ENCODE peak calls at places on chromosome 6, in six cellular contexts. P is GM23248, U is HCT116, L is PC-3, V is MM.1S, X is SK-N-SH. C is an unnamed sample.

GRCh38 chr6:122609881-122610689 is at the start of gene PKIB:
- DNase-seq in U (peak; percentile 75), L (peak; percentile 82), V (peak; percentile 86), X (peak; percentile 84), P (peak; percentile 86), C (no peak)

GRCh38 chr6:137233561-137234504 is 14.6 kb upstream of the IFNGR1 start:
- DNase-seq in L (peak; percentile 71), X (no peak), V (no peak), U (no peak), P (peak; percentile 91), C (no peak)

GRCh38 chr6:84150680-84151079 is 76.8 kb downstream of the CEP162 start:
- DNase-seq in L (no peak), P (peak; percentile 88), V (no peak), U (no peak), X (no peak), C (no peak)

GRCh38 chr6:39669117-39669690 is 56.0 kb downstream of the KIF6 start:
- DNase-seq in V (no peak), U (no peak), X (no peak), L (no peak), P (peak; percentile 46), C (no peak)

GRCh38 chr6:37493047-37493995 is 6.4 kb downstream of the CCDC167 start:
- DNase-seq in L (no peak), X (no peak), U (no peak), P (no peak), V (no peak), C (no peak)

GRCh38 chr6:10585232-10585887 is 64.2 kb downstream of the GCNT2 start:
- DNase-seq in V (no peak), X (no peak), L (no peak), U (no peak), P (no peak), C (no peak)

GRCh38 chr6:24064106-24064505 is 61.9 kb upstream of the NRSN1 start:
- DNase-seq in U (peak; percentile 15), L (peak; percentile 57), P (peak; percentile 41), X (peak; percentile 21), V (peak; percentile 25), C (peak; percentile 74)

GRCh38 chr6:138805431-138805830 is 9.5 kb downstream of the ECT2L start:
- DNase-seq in L (no peak), P (peak; percentile 76), V (no peak), X (no peak), U (no peak), C (no peak)

GRCh38 chr6:54264581-54265272 is 43.5 kb upstream of the TINAG start:
- DNase-seq in V (no peak), P (no peak), L (no peak), X (no peak), U (no peak), C (no peak)

GRCh38 chr6:106858653-106859092 is 115.9 kb downstream of the CD24 start:
- DNase-seq in L (peak; percentile 78), V (no peak), P (peak; percentile 73), X (no peak), U (no peak), C (no peak)

GRCh38 chr6:14390805-14391204 is 273.2 kb downstream of the CD83 start:
- DNase-seq in L (no peak), V (no peak), U (no peak), P (no peak), X (no peak), C (no peak)

GRCh38 chr6:34514112-34514511 is 42.0 kb downstream of the SPDEF start:
- DNase-seq in U (no peak), L (no peak), X (no peak), P (no peak), V (no peak), C (no peak)

GRCh38 chr6:16130437-16130891 is 1.6 kb downstream of the MYLIP start:
- DNase-seq in L (peak; percentile 87), P (peak; percentile 17), U (no peak), X (no peak), V (peak; percentile 19), C (peak; percentile 62)

GRCh38 chr6:37657117-37657886 is 40.4 kb downstream of the MDGA1 start:
- DNase-seq in V (no peak), U (peak; percentile 47), L (peak; percentile 91), X (no peak), P (peak; percentile 54), C (no peak)

GRCh38 chr6:34178361-34179105 is 32.6 kb upstream of the GRM4 start:
- DNase-seq in P (no peak), U (no peak), L (no peak), V (no peak), X (no peak), C (no peak)

GRCh38 chr6:17167327-17167979 is 65.6 kb downstream of the STMND1 start:
- DNase-seq in P (peak; percentile 75), L (peak; percentile 80), V (no peak), U (peak; percentile 84), X (peak; percentile 57), C (no peak)

GRCh38 chr6:44507014-44507413 is 119.5 kb downstream of the CDC5L start:
- DNase-seq in U (no peak), X (no peak), L (no peak), V (no peak), P (no peak), C (no peak)

GRCh38 chr6:44500074-44500473 is 112.6 kb downstream of the CDC5L start:
- DNase-seq in X (no peak), L (no peak), V (no peak), U (no peak), P (no peak), C (no peak)

GRCh38 chr6:44505751-44506150 is 118.2 kb downstream of the CDC5L start:
- DNase-seq in V (no peak), L (no peak), P (no peak), U (no peak), X (no peak), C (no peak)

GRCh38 chr6:44504321-44504761 is 116.8 kb downstream of the CDC5L start:
- DNase-seq in U (no peak), V (no peak), L (no peak), X (no peak), P (no peak), C (no peak)

DNA sequence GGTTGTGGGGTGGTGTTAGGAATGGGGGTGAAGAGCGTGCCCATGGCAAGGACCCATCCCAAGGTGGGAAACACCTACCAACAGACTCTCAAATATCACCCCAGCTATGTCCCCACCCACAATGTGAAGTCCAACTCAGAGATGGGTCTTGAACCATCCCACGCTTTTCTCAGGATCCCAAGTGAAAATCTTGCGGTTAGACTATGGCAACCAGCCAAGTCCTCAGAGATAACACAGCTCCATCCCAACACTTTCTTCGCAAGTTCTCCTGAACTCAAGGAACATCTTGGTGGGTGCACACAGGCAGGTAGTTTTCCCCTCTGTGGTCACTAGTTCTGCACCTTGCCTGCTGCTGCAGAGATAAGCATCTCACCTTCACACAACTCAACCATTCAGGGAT is 116.0 kb downstream of the CDC5L start:
- DNase-seq in L (no peak), P (no peak), X (no peak), U (no peak), V (no peak), C (no peak)
- H3K9me2 ChIP-seq in L (peaks cover 4% of the 10 kb centered on the region), P (no peaks in the 10 kb centered on the region), X (no peaks in the 10 kb centered on the region), U (no peaks in the 10 kb centered on the region), V (no peaks in the 10 kb centered on the region), C (no peaks in the 10 kb centered on the region)

GRCh38 chr6:26224940-26225847 is 138.0 kb downstream of the HFE start:
- DNase-seq in P (peak; percentile 49), V (no peak), U (no peak), X (peak; percentile 78), L (peak; percentile 16), C (no peak)
- H3K9ac ChIP-seq in P (peak overlapping the region; percentile 83), V (no peak overlapping the region), U (peak overlapping the region; percentile 73), X (peak overlapping the region; percentile 95), L (peak overlapping the region; percentile 97), C (no peak overlapping the region)

GRCh38 chr6:157632821-157633220 is 190.2 kb upstream of the SNX9 start:
- DNase-seq in U (no peak), V (no peak), L (no peak), P (peak; percentile 95), X (no peak), C (no peak)
- H2AFZ ChIP-seq in U (no peak overlapping the region), V (no peak overlapping the region), L (no peak overlapping the region), P (no peak overlapping the region), X (peak overlapping the region; percentile 22), C (no peak overlapping the region)

GRCh38 chr6:131061771-131062160 is 1.3 kb downstream of the EPB41L2 start:
- DNase-seq in L (no peak), X (no peak), V (no peak), P (peak; percentile 64), U (no peak), C (no peak)

GRCh38 chr6:131062245-131063027 is 609 bp downstream of the EPB41L2 start:
- DNase-seq in L (no peak), P (peak; percentile 73), U (no peak), X (no peak), V (peak; percentile 7), C (no peak)

GRCh38 chr6:131059486-131059885 is 3.6 kb downstream of the EPB41L2 start:
- DNase-seq in V (no peak), X (no peak), U (no peak), P (peak; percentile 81), L (peak; percentile 75), C (no peak)

GRCh38 chr6:131060311-131060710 is 2.7 kb downstream of the EPB41L2 start:
- DNase-seq in X (no peak), U (no peak), V (no peak), P (peak; percentile 48), L (peak; percentile 49), C (no peak)

GRCh38 chr6:131061041-131061770 is 1.8 kb downstream of the EPB41L2 start:
- DNase-seq in P (peak; percentile 63), U (no peak), X (no peak), L (peak; percentile 26), V (no peak), C (no peak)
- H3K9me2 ChIP-seq in P (no peaks in the 10 kb centered on the region), U (no peaks in the 10 kb centered on the region), X (no peaks in the 10 kb centered on the region), L (no peaks in the 10 kb centered on the region), V (no peaks in the 10 kb centered on the region), C (no peaks in the 10 kb centered on the region)

DNA sequence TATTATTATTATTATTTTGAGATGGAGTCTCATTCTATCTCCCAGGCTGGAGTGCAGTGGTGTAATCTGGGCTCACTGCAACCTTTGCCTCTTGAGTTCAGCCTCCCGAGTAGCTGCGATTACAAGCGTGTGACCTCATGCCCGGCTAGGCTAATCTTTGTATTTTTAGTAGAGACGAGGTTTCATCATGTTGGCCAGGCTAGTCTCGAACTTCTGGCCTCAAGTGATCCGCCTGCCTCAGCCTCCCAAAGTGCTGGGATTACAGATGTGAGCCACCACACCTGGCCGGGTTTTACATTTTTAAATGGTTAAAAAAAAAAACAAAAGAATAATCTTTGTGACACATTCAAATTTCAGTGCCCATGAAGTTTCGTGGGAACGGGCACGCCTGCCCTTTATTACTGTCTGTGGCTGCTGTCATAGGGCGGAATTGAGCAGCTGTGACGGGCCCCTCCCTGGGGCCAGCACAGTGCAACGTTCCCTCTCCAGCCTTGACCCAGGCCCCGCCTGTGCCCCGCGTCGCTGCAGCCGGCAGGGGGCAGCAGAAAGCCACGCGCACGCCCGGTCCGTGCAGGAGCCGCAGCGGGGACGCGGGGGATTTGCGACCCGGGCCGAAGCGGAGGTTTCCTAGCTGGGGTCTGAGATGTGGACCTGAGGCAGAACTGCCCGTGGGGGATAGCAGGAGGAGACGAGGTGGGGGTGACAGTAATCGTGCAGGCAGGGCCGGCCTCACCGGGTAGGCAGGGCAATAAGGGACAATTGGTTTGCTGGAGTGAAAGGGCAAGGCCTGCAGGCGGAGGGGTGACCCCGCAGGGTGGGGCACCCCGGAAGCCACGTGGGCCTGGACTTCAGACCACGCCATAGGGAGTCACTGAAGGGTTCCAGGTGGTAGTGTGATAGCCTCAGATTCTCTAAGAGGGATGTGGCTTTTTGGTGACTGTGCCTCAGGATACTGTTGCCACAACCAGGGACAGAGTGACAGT is 54.3 kb downstream of the SYTL3 start:
- DNase-seq in L (peak; percentile 68), P (peak; percentile 80), X (peak; percentile 93), U (peak; percentile 82), V (peak; percentile 55), C (peak; percentile 91)
- H3K9ac ChIP-seq in L (peak overlapping the region; percentile 44), P (peak overlapping the region; percentile 70), X (peak overlapping the region; percentile 47), U (peak overlapping the region; percentile 82), V (peak overlapping the region; percentile 37), C (peak overlapping the region; percentile 49)

GRCh38 chr6:56860466-56860865 is 94.4 kb upstream of the BEND6 start:
- DNase-seq in L (peak; percentile 52), P (peak; percentile 72), U (peak; percentile 87), X (no peak), V (no peak), C (no peak)
- H2AFZ ChIP-seq in L (no peak overlapping the region), P (no peak overlapping the region), U (no peak overlapping the region), X (no peak overlapping the region), V (no peak overlapping the region), C (no peak overlapping the region)

C was measured in Karpas-422.